ENCODE peak calls at places on chromosomes 4 and X, in seven cellular contexts. V is stimulated activated CD8-positive, alpha-beta memory T cell treated with anti-CD3 and anti-CD28 coated beads, Interleukin-4, amount 100 ng/mL, for 24 hours; Y is kidney epithelial cell; M is mucosa of gallbladder; D is activated CD4-positive, CD25-positive, alpha-beta regulatory T cell treated with anti-CD3 and anti-CD28 coated beads, Interleukin-2, amount 50 U/mL, for 72 hours; S is GM10248; H is MM.1S. A is an unnamed sample.
A peak's percentile ranks its signal among the peaks of the same experiment; 100 is the strongest.

GRCh38 chr4:184324939-184325477 is 107.3 kb upstream of the ENPP6 start:
- DNase-seq in Y (no peak), M (no peak), V (no peak), D (no peak), H (no peak), S (no peak), A (no peak)

GRCh38 chr4:94852601-94853000 is 94.8 kb downstream of the BMPR1B start:
- DNase-seq in H (no peak), D (no peak), M (no peak), S (no peak), Y (no peak), V (no peak), A (no peak)

GRCh38 chr4:14958436-14958835 is 43.8 kb upstream of the CPEB2 start:
- DNase-seq in H (no peak), D (no peak), M (no peak), V (no peak), Y (no peak), S (no peak), A (no peak)

GRCh38 chr4:183959349-183959748 is 54.2 kb downstream of the STOX2 start:
- DNase-seq in Y (no peak), V (no peak), S (no peak), D (no peak), H (no peak), M (no peak), A (no peak)

GRCh38 chr4:83114576-83114975 is at the start of gene PLAC8:
- DNase-seq in D (no peak), M (no peak), S (peak; percentile 34), H (peak; percentile 87), Y (no peak), V (no peak), A (no peak)

GRCh38 chr4:86940176-86940575 is 5.4 kb downstream of the AFF1 start:
- DNase-seq in H (no peak), Y (no peak), M (no peak), D (no peak), V (no peak), S (no peak), A (no peak)

GRCh38 chrX:100263650-100264049 is 146.4 kb downstream of the PCDH19 start:
- DNase-seq in S (no peak), M (no peak), H (no peak), Y (no peak), V (no peak), D (no peak), A (no peak)

GRCh38 chr4:129138762-129139496 is 43.0 kb downstream of the C4orf33 start:
- DNase-seq in H (no peak), Y (no peak), V (no peak), S (no peak), D (no peak), M (no peak), A (no peak)

GRCh38 chr4:179110816-179111215 is 1668.6 kb upstream of the AGA start:
- DNase-seq in S (no peak), V (no peak), Y (no peak), H (no peak), M (no peak), D (no peak), A (no peak)

GRCh38 chr4:119041951-119042560 is 93.6 kb upstream of the MYOZ2 start:
- DNase-seq in S (peak; percentile 65), H (peak; percentile 64), D (peak; percentile 32), Y (peak; percentile 29), M (peak; percentile 68), V (peak; percentile 7), A (peak; percentile 4)

GRCh38 chr4:78863254-78863869 is 75.9 kb downstream of the PAQR3 start:
- DNase-seq in H (no peak), S (no peak), V (no peak), M (no peak), D (no peak), Y (no peak), A (no peak)

GRCh38 chr4:100312615-100313355 is 122.5 kb upstream of the DDIT4L start:
- DNase-seq in D (no peak), S (no peak), H (no peak), M (no peak), V (no peak), Y (no peak), A (no peak)

GRCh38 chrX:71667328-71668247 is at the start of gene LOC101059915:
- DNase-seq in V (no peak), D (no peak), S (no peak), H (no peak), M (peak; percentile 9), Y (no peak), A (no peak)